ENCODE peak calls at places on chromosomes 3 and 15, in five cellular contexts. C is adrenal gland, E is bronchial epithelial cell, P is dorsolateral prefrontal cortex, O is hepatocyte. A is an unnamed sample.

GRCh38 chr15:58355352-58355964 is 76.3 kb upstream of the LIPC start:
- DNase-seq in C (no peak), O (no peak), E (no peak), P (no peak), A (no peak)

GRCh38 chr3:178139116-178139515 is 397.1 kb upstream of the KCNMB2 start:
- DNase-seq in P (no peak), C (no peak), E (no peak), O (no peak), A (no peak)

GRCh38 chr3:69649120-69649519 is 90.1 kb upstream of the MITF start:
- DNase-seq in E (peak), C (no peak), O (no peak), P (no peak), A (peak)

GRCh38 chr3:13650210-13651056 is 101.5 kb downstream of the FBLN2 start:
- DNase-seq in O (peak), C (peak), E (peak), P (peak), A (peak)

GRCh38 chr3:132253262-132253878 is 63.8 kb upstream of the ACP3 start:
- DNase-seq in E (peak), P (no peak), C (peak), O (peak), A (peak)

GRCh38 chr3:184590795-184591194 is 29.2 kb downstream of the EPHB3 start:
- DNase-seq in E (no peak), O (no peak), C (no peak), P (no peak), A (no peak)

GRCh38 chr15:43243246-43243645 is 22.4 kb upstream of the EPB42 start:
- DNase-seq in O (no peak), C (no peak), P (no peak), E (no peak), A (no peak)

GRCh38 chr3:195075199-195075940 is 195.6 kb downstream of the XXYLT1 start:
- DNase-seq in C (no peak), P (peak), E (no peak), O (no peak), A (peak)

GRCh38 chr3:126349611-126350501 is 7.4 kb downstream of the KLF15 start:
- DNase-seq in O (no peak), C (no peak), P (peak), E (no peak), A (no peak)

GRCh38 chr3:189685854-189686253 is 54.7 kb downstream of the TP63 start:
- DNase-seq in O (peak), P (no peak), E (peak), C (no peak), A (peak)

GRCh38 chr3:123584284-123584987 is 417 bp downstream of the HACD2 start:
- DNase-seq in C (peak), P (peak), O (peak), E (no peak), A (peak)

GRCh38 chr3:14505001-14505802 is 34.9 kb downstream of the GRIP2 start:
- DNase-seq in O (no peak), P (no peak), E (no peak), C (no peak), A (no peak)

GRCh38 chr3:117297070-117297469 is 587.5 kb downstream of the TUSC7 start:
- DNase-seq in O (no peak), E (no peak), C (no peak), P (no peak), A (no peak)

GRCh38 chr3:16606398-16606797 is 1.2 kb upstream of the DAZL start:
- DNase-seq in O (no peak), C (no peak), E (peak), P (no peak), A (no peak)

GRCh38 chr3:118400886-118401285 is 633.8 kb downstream of the IGSF11 start:
- DNase-seq in P (no peak), O (no peak), C (no peak), E (peak), A (no peak)

GRCh38 chr3:4583441-4583840 is 90.3 kb downstream of the ITPR1 start:
- DNase-seq in E (no peak), O (no peak), C (peak), P (no peak), A (peak)

GRCh38 chr3:191324936-191325335 is 4.3 kb upstream of the CCDC50 start:
- DNase-seq in O (no peak), C (no peak), P (no peak), E (peak), A (no peak)

GRCh38 chr3:189512039-189512438 is 119.2 kb upstream of the TP63 start:
- DNase-seq in C (no peak), P (no peak), E (no peak), O (no peak), A (no peak)

GRCh38 chr3:176584413-176585176 is 612.7 kb downstream of the TBL1XR1 start:
- DNase-seq in C (no peak), E (peak), P (no peak), O (no peak), A (peak)

GRCh38 chr3:117589454-117589853 is 879.9 kb downstream of the TUSC7 start:
- DNase-seq in E (peak), P (no peak), O (no peak), C (no peak), A (peak)

GRCh38 chr3:184417619-184418327 is 37.9 kb downstream of the CHRD start:
- DNase-seq in C (peak), O (peak), E (peak), P (peak), A (peak)

GRCh38 chr3:38039101-38039898 is at the start of gene DLEC1:
- DNase-seq in O (peak), P (no peak), E (peak), C (peak), A (peak)

GRCh38 chr15:70036585-70037343 is 61.0 kb downstream of the TLE3 start:
- DNase-seq in C (no peak), O (no peak), E (peak), P (no peak), A (no peak)

GRCh38 chr15:73385205-73385604 is 16.4 kb upstream of the HCN4 start:
- DNase-seq in C (no peak), E (no peak), P (no peak), O (no peak), A (no peak)

GRCh38 chr15:65939901-65940617 is 70.8 kb downstream of the RAB11A start:
- DNase-seq in C (peak), E (peak), O (no peak), P (no peak), A (peak)

GRCh38 chr3:124873241-124873640 is 13.9 kb downstream of the ITGB5 start:
- DNase-seq in P (no peak), E (no peak), C (no peak), O (no peak), A (no peak)

GRCh38 chr3:134650431-134651346 is at the start of gene KY:
- DNase-seq in P (peak), C (peak), E (peak), O (peak), A (peak)

GRCh38 chr3:141146979-141147470 is 84.6 kb upstream of the PXYLP1 start:
- DNase-seq in C (no peak), E (no peak), P (no peak), O (no peak), A (no peak)

GRCh38 chr15:73996939-73997338 is 2.4 kb downstream of the PML start:
- DNase-seq in O (no peak), E (no peak), P (no peak), C (no peak), A (peak)

GRCh38 chr3:73762855-73763254 is 138.1 kb upstream of the PDZRN3 start:
- DNase-seq in E (no peak), C (no peak), O (no peak), P (no peak), A (no peak)

GRCh38 chr15:78075490-78076230 is 1.9 kb downstream of the TBC1D2B start:
- DNase-seq in P (no peak), E (peak), C (peak), O (peak), A (peak)

GRCh38 chr15:63439536-63440264 is 58.1 kb upstream of the CA12 start:
- DNase-seq in P (no peak), O (no peak), E (peak), C (no peak), A (no peak)

GRCh38 chr3:175335229-175335628 is 476.1 kb downstream of the NAALADL2 start:
- DNase-seq in C (no peak), E (no peak), P (no peak), O (no peak), A (no peak)

DNA sequence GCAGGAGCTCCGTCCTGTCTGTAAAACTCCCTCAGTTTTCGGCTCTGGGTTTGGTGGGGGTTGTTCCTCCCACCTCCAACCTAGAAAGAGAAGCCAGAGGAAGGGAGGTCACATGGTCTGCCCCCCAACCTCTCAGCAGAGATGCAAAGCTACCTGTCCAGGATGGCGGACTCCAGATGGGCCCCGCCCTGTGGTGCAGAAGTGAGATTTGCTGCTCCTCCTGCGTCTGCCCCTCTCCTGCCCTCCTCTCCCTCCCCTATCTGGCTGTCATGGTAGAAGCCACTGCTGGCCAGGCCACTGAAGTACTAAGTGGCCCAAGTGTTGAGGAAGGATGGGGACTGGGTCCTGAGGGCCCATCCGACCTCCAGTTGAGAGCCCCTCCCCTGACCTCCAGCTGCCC is 2.1 kb upstream of the SEMA3B start:
- DNase-seq in P (no peak), C (no peak), O (no peak), E (no peak), A (no peak)
- H3K4me3 ChIP-seq in P (peak), C (no peak), O (no peak), E (peak), A (peak)

DNA sequence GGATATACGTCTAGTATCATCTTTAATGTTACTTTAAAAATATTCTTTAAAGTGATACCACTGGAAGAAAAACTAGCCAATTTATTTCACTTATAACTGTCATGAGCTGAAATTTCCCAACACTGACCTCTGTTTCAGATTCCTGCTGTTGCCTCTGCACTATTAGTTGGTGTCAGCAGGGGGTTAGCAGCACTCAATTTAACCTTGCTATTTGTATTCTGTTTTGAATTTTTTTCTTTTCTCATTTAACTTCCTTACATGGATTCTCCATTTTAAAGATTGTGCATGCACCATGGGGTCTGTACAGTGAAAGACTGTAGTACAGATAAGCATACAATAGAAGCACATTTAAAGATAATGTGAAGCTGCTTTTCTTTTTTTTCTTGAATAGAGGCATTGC is 169.2 kb downstream of the UBE2E2 start:
- DNase-seq in E (no peak), P (no peak), C (no peak), O (no peak), A (no peak)
- TF ChIP-seq CTCF in E (no peak), P (no peak), C (no peak), O (no peak), A (peak)

DNA sequence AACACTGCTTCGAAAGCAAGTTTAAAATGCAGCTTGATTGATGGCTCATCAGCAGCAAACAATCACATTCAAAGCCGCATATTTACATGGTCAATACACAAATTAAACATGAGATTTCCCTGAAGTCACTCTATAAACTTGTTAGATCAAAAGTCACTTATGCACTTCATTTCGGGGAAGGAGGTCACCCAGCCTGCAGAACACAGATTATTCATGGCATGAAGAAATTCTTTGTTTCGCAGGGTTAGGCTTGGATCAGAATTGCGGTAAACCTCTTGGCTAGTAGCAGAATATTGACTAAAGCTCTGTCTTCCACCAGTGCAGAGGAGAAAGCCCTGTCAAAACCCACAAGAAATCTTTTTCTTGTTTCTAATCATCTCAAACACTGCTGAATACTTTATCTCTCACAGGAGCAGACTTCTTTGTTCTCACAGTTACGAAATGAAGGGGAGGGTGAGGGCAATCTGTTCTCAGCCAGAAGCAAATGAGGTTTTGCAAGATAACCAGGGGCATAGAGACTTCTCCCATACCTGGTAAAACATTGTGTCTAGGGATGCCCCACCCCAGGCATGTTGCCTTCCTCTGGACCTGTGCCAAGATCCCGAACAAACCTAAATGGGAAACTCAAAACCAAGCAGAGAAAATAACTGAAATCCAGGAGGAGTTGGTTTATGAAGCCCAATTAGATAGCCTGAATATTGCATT is 133.3 kb upstream of the CHL1 start:
- DNase-seq in P (no peak), O (peak), E (peak), C (no peak), A (no peak)
- H3K4me3 ChIP-seq in P (peak), O (no peak), E (no peak), C (no peak), A (no peak)

DNA sequence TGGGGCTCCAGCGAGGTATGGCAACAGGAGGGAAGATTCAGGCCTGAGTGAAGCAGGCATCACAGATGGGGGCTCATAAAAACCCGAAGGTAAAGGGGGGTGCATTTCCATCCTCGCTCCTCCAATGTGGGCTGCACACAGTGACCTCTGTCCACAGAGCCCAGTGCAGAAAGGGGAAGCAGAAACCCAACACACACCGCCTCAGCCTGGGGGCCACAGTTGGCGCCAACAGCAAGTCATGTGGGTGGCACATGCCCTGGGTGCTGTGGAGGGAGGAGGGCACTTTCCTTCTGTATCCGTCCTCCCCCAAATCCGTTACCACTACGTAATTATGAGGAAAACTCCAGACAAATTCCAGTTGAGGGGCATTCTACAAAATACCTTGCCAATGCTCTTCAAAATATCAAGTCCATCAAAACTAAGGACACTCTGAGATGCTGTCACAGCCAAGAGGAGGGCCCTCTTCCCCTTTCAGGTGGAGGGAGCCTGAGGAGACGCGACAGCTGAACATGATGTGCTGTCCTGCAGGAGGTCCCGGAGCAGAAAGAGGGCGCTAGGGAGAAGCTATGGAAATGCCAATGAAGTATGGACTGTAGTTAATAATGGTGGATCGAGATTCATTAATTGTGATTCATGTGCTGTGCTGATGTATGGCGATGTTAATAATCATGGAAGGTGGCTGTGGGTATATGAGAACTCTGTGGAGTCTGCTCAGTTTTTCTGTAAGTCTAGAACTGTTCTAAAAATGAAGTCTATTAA is 16.4 kb downstream of the APBA2 start:
- DNase-seq in O (no peak), E (no peak), C (no peak), P (no peak), A (no peak)
- TF ChIP-seq CTCF in O (no peak), E (no peak), C (no peak), P (no peak), A (no peak)

GRCh38 chr15:38559908-38560307 is 4.7 kb downstream of the RASGRP1 start:
- DNase-seq in C (peak), O (no peak), E (no peak), P (no peak), A (no peak)
- H3K4me3 ChIP-seq in C (no peak), O (no peak), E (no peak), P (peak), A (no peak)

GRCh38 chr15:46309914-46310313 is 675.1 kb downstream of the SQOR start:
- DNase-seq in E (no peak), O (no peak), C (no peak), P (no peak), A (no peak)
- TF ChIP-seq CTCF in E (no peak), O (peak), C (no peak), P (no peak), A (no peak)

A was measured in fibroblast of the aortic adventitia.